ENCODE peak calls at places on chromosomes 5 and 9, in six cellular contexts. A is mesenchymal stem cell, M is IMR-90, X is neuronal stem cell, F is trophoblast cell, G is H1. T is an unnamed sample.

GRCh38 chr5:50947892-50948683 is 281.7 kb downstream of the PARP8 start:
- DNase-seq in A (no peak), G (no peak), M (no peak), F (no peak), X (no peak), T (no peak)

GRCh38 chr5:24325306-24325832 is 319.4 kb downstream of the CDH10 start:
- DNase-seq in A (no peak), M (no peak), F (no peak), G (no peak), X (no peak), T (no peak)

GRCh38 chr9:114278881-114279570 is 43.9 kb upstream of the ORM1 start:
- DNase-seq in G (peak; percentile 28), M (peak; percentile 51), F (peak; percentile 87), A (peak; percentile 85), X (no peak), T (no peak)

GRCh38 chr9:137307255-137308101 is 5.4 kb upstream of the NRARP start:
- DNase-seq in F (no peak), G (peak; percentile 83), X (no peak), A (no peak), M (no peak), T (peak; percentile 90)

GRCh38 chr5:151140686-151141459 is 16.7 kb downstream of the ANXA6 start:
- DNase-seq in F (no peak), A (no peak), X (no peak), G (no peak), M (no peak), T (no peak)

GRCh38 chr5:134964359-134965270 is 3.1 kb upstream of the CATSPER3 start:
- DNase-seq in F (no peak), A (no peak), M (no peak), X (no peak), G (no peak), T (no peak)

GRCh38 chr9:132572921-132573320 is 9.5 kb upstream of the BARHL1 start:
- DNase-seq in A (no peak), G (no peak), F (peak; percentile 26), M (no peak), X (no peak), T (peak; percentile 62)

GRCh38 chr5:1167728-1168709 is 33.4 kb upstream of the SLC6A19 start:
- DNase-seq in G (peak; percentile 82), F (peak; percentile 78), A (peak; percentile 78), X (peak; percentile 57), M (peak; percentile 61), T (peak; percentile 70)

GRCh38 chr9:70988551-70988950 is 132.9 kb downstream of the TRPM3 start:
- DNase-seq in M (no peak), A (no peak), X (no peak), G (no peak), F (peak; percentile 12), T (no peak)

GRCh38 chr5:78701795-78702406 is 53.3 kb upstream of the LHFPL2 start:
- DNase-seq in X (no peak), A (no peak), M (no peak), F (no peak), G (no peak), T (no peak)

GRCh38 chr5:90096415-90097081 is 313.0 kb downstream of the CETN3 start:
- DNase-seq in G (no peak), X (peak; percentile 4), M (peak; percentile 52), F (peak; percentile 56), A (peak; percentile 79), T (no peak)

GRCh38 chr9:18208166-18209059 is 265.5 kb upstream of the ADAMTSL1 start:
- DNase-seq in G (peak; percentile 67), M (peak; percentile 12), F (peak; percentile 74), X (peak; percentile 53), A (peak; percentile 33), T (peak; percentile 76)

GRCh38 chr9:109975574-109976327 is 195.8 kb downstream of the PALM2AKAP2 start:
- DNase-seq in G (no peak), M (peak; percentile 91), X (no peak), F (no peak), A (no peak), T (no peak)

GRCh38 chr9:126564128-126564527 is 49.6 kb upstream of the LMX1B start:
- DNase-seq in G (no peak), A (no peak), M (no peak), F (no peak), X (no peak), T (no peak)

GRCh38 chr9:137642892-137643291 is 24.1 kb downstream of the EHMT1 start:
- DNase-seq in X (no peak), F (no peak), M (no peak), A (no peak), G (no peak), T (no peak)

GRCh38 chr5:1017691-1018455 is 9.3 kb downstream of the NKD2 start:
- DNase-seq in G (no peak), M (no peak), F (no peak), A (no peak), X (no peak), T (no peak)

GRCh38 chr5:180155331-180155881 is 53.6 kb downstream of the RASGEF1C start:
- DNase-seq in M (no peak), G (peak; percentile 33), A (no peak), X (no peak), F (no peak), T (no peak)

GRCh38 chr9:120542701-120543490 is 37.1 kb downstream of the CDK5RAP2 start:
- DNase-seq in M (peak; percentile 13), F (peak; percentile 91), A (peak; percentile 23), G (no peak), X (no peak), T (no peak)

DNA sequence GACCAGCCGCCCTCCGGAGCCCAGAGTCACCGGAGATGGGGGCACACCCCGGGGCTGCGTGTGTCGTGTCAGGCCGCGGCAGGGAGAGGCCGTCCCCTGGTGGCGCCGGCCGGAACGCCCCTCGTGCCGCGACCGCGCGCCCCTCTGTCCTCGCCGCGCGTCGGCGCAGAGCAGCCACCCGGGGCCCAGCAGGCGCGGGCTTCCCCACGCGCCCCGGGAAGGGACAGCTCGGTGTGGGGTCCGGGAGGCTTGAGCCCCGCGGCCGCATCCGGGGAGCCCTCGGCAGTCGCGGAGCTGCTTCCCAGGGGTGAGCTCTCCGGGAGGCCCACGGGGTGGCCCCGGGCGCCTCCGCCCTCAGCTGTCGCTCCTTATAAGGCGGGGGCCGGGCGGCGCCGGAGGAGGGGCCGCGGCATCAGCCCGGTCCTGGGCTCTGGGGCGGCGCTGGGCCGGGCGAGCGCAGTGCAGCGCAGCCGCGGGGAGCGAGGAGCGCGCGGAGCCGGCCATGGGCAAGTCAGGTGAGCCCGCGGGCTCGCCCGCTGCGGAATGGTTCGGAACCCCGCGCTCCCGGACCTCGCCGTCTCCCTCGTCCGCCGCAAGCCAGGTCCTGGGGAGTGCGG is at the start of gene GLIPR2:
- DNase-seq in A (peak; percentile 75), F (peak; percentile 84), G (no peak), X (peak; percentile 54), M (peak; percentile 65), T (peak; percentile 59)
- H4K8ac ChIP-seq in A (no peak within 1 kb of the TSS), F (peak within 1 kb of the TSS; percentile 55), G (peak within 1 kb of the TSS; percentile 63), X (no peak within 1 kb of the TSS), M (peak within 1 kb of the TSS; percentile 61), T (no peak within 1 kb of the TSS)

GRCh38 chr9:113056191-113057106 is at the start of gene ZFP37:
- DNase-seq in G (peak; percentile 92), A (peak; percentile 90), F (peak; percentile 94), X (peak; percentile 79), M (peak; percentile 94), T (peak; percentile 93)
- H3K9me3 ChIP-seq in G (peaks cover 9% of the 10 kb centered on the region), A (peaks cover 61% of the 10 kb centered on the region), F (peaks cover 23% of the 10 kb centered on the region), X (peaks cover 32% of the 10 kb centered on the region), M (peaks cover 42% of the 10 kb centered on the region), T (peaks cover 18% of the 10 kb centered on the region)

DNA sequence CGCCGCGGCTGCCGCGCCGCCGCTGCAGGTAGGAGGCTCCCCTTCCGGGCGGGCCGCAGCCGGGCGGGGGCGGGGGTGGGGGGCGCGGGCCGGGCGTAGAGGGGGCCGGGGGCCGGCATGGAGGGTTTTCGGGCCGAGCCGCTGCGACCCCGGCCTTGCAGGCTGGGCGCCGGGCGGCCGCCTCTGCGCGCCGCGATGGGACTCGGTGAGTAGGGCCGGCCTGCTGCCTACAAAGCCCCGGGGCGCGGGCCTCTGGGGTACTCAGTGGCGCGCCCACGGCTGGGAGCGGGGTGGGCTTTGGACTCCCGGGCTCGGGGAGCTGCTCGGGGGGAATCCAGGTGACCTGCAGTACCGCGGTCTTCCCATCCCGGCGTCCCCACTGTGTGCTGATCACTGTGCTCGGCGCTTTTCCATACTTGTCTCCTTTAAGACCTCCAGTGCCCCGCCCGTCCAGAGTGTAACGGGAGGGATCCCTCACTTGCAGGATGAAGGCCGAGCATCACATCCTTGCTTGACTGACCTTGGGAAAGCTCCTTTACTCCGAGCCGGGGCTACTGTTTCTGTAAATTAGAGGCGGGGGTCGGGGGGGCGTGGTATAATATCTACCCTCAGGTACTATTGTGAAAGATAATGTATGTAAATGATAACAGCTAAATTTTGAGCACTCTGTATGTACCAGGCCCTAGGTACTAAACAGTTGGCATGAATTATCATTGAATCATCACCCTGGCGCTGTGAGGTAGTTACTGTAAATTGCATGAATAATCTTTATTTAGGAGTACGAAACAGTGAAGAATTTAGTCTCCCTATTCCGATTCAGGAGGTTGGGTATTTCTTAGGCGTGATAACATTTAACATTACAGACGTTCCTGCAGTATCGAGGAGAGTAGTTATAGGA is 672 bp downstream of the MSANTD3 start:
- DNase-seq in X (peak; percentile 48), F (peak; percentile 52), M (peak; percentile 70), A (peak; percentile 80), G (no peak), T (peak; percentile 69)
- H4K8ac ChIP-seq in X (no peak overlapping the region), F (peak overlapping the region; percentile 87), M (peak overlapping the region; percentile 96), A (peak overlapping the region; percentile 84), G (peak overlapping the region; percentile 82), T (no peak overlapping the region)

GRCh38 chr5:165894916-165895315 is 2389.5 kb downstream of the MAT2B start:
- DNase-seq in G (no peak), X (no peak), F (no peak), M (no peak), A (no peak), T (no peak)

GRCh38 chr5:165887147-165887546 is 2381.7 kb downstream of the MAT2B start:
- DNase-seq in F (no peak), G (no peak), X (no peak), A (no peak), M (no peak), T (no peak)

GRCh38 chr5:165892383-165892782 is 2387.0 kb downstream of the MAT2B start:
- DNase-seq in G (no peak), F (no peak), M (no peak), A (no peak), X (no peak), T (no peak)
- H3K9me3 ChIP-seq in G (no peaks in the 10 kb centered on the region), F (no peaks in the 10 kb centered on the region), M (no peaks in the 10 kb centered on the region), A (peaks cover 3% of the 10 kb centered on the region), X (no peaks in the 10 kb centered on the region), T (no peaks in the 10 kb centered on the region)

DNA sequence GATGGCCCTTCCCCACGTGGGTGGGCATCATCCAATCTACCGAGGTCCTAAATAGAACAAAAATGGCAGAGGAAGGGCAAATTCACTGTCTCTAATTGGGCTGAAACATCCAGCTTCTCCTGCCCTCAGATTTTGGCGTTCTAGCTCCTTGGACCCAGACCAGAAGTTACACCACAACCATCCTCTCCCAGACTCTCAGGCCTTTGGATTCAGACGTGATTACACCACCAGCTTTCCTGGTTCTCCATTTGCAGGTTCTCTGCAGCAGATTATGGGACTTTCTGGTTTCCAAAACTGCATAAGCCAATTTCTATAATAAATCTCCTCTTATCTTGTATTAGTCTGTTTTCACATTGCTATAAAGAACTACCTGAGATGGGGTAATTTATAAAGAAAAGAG is 73.6 kb upstream of the STARD4 start:
- DNase-seq in X (no peak), M (no peak), A (no peak), G (no peak), F (no peak), T (no peak)
- H4K8ac ChIP-seq in X (no peak overlapping the region), M (no peak overlapping the region), A (peak overlapping the region; percentile 5), G (no peak overlapping the region), F (no peak overlapping the region), T (no peak overlapping the region)

GRCh38 chr5:153159611-153160010 is 330.9 kb upstream of the GRIA1 start:
- DNase-seq in F (peak; percentile 8), M (no peak), X (no peak), A (peak; percentile 60), G (no peak), T (no peak)
- H3K9me3 ChIP-seq in F (no peaks in the 10 kb centered on the region), M (peaks cover 6% of the 10 kb centered on the region), X (no peaks in the 10 kb centered on the region), A (no peaks in the 10 kb centered on the region), G (no peaks in the 10 kb centered on the region), T (no peaks in the 10 kb centered on the region)

GRCh38 chr5:132733499-132734148 is 3.7 kb downstream of the KIF3A start:
- DNase-seq in M (no peak), F (no peak), A (no peak), G (no peak), X (no peak), T (no peak)
- H4K8ac ChIP-seq in M (no peak overlapping the region), F (no peak overlapping the region), A (no peak overlapping the region), G (no peak overlapping the region), X (no peak overlapping the region), T (no peak overlapping the region)

T was measured in H9.